ENCODE peak calls at places on chromosome X, in seven cellular contexts. I is PC-9, G is tibial nerve, N is ureter, W is GM18507, H is caudate nucleus, K is NCI-H510A. R is an unnamed sample.

GRCh38 chrX:148928803-148929202 is 428.4 kb downstream of the AFF2 start:
- DNase-seq in I (no peak), G (no peak), N (no peak), W (no peak), H (no peak), K (no peak), R (no peak)

GRCh38 chrX:29587107-29587506 is 628.3 kb upstream of the MAGEB2 start:
- DNase-seq in I (no peak), G (no peak), N (no peak), W (no peak), H (no peak), K (no peak), R (no peak)

GRCh38 chrX:30196322-30196721 is 19.0 kb upstream of the MAGEB2 start:
- DNase-seq in I (no peak), G (no peak), N (no peak), W (no peak), H (no peak), K (no peak), R (no peak)

GRCh38 chrX:123859828-123860505 is at the start of gene XIAP:
- DNase-seq in I (peak; percentile 94), G (peak; percentile 43), N (peak; percentile 82), W (peak; percentile 56), H (peak; percentile 56), K (peak; percentile 85), R (peak; percentile 80)

GRCh38 chrX:44043496-44043895 is 70.3 kb upstream of the NDP start:
- DNase-seq in I (no peak), G (no peak), N (no peak), W (no peak), H (no peak), K (no peak), R (no peak)

GRCh38 chrX:132610536-132610935 is 121.7 kb upstream of the MBNL3 start:
- DNase-seq in I (no peak), G (no peak), N (no peak), W (no peak), H (no peak), K (no peak), R (no peak)

GRCh38 chrX:1398431-1399340 is 6.8 kb upstream of the SLC25A6 start:
- DNase-seq in I (no peak), G (no peak), N (no peak), W (no peak), H (no peak), K (no peak), R (no peak)

GRCh38 chrX:29090811-29091210 is 503.6 kb downstream of the IL1RAPL1 start:
- DNase-seq in I (no peak), G (no peak), N (no peak), W (no peak), H (no peak), K (no peak), R (no peak)

GRCh38 chrX:17098516-17099247 is 152.2 kb downstream of the REPS2 start:
- DNase-seq in I (no peak), G (no peak), N (no peak), W (no peak), H (no peak), K (no peak), R (no peak)

GRCh38 chrX:40298569-40298968 is 200.8 kb upstream of the BCOR start:
- DNase-seq in I (no peak), G (no peak), N (no peak), W (no peak), H (no peak), K (no peak), R (no peak)

GRCh38 chrX:132612990-132613564 is 124.2 kb upstream of the MBNL3 start:
- DNase-seq in I (peak; percentile 46), G (peak; percentile 19), N (no peak), W (no peak), H (no peak), K (peak; percentile 3), R (no peak)

GRCh38 chrX:102154218-102154860 is 1.4 kb downstream of the BEX5 start:
- DNase-seq in I (no peak), G (no peak), N (no peak), W (no peak), H (no peak), K (no peak), R (no peak)

R was measured in uterus.